ENCODE peak calls at places on chromosomes 16 and 17, in eight cellular contexts. O is tibial nerve, E is AG04450, Z is upper lobe of right lung, Q is A549, U is cardiac muscle cell, Y is H1, B is MM.1S. F is an unnamed sample.

GRCh38 chr17:62891659-62892058 is 74.4 kb upstream of the TANC2 start:
- DNase-seq in O (no peak), U (no peak), Y (no peak), E (no peak), Q (no peak), B (no peak), Z (no peak), F (no peak)

GRCh38 chr17:31515226-31515759 is 123.8 kb downstream of the RAB11FIP4 start:
- DNase-seq in O (no peak), Y (no peak), Q (no peak), Z (no peak), E (no peak), B (no peak), U (no peak), F (no peak)

GRCh38 chr16:73060948-73061495 is 13.1 kb upstream of the ZFHX3 start:
- DNase-seq in O (no peak), Y (no peak), Z (no peak), B (no peak), Q (no peak), E (no peak), U (no peak), F (no peak)

GRCh38 chr17:57985675-57985974 is 2.4 kb downstream of the VEZF1 start:
- DNase-seq in B (no peak), Z (no peak), Y (no peak), Q (peak; percentile 56), U (no peak), O (no peak), E (no peak), F (no peak)

GRCh38 chr17:32523827-32524552 is 37.2 kb downstream of the CDK5R1 start:
- DNase-seq in B (peak; percentile 65), U (no peak), Y (no peak), Z (no peak), Q (no peak), E (no peak), O (no peak), F (no peak)

GRCh38 chr16:27761816-27762215 is 211.9 kb downstream of the KATNIP start:
- DNase-seq in Q (no peak), B (no peak), O (no peak), U (no peak), Z (no peak), E (no peak), Y (no peak), F (no peak)

GRCh38 chr16:70349783-70350182 is 3.1 kb downstream of the DDX19A start:
- DNase-seq in O (no peak), B (no peak), Z (no peak), Y (no peak), U (no peak), E (no peak), Q (no peak), F (no peak)

GRCh38 chr17:78884148-78884870 is 18.7 kb downstream of the CEP295NL start:
- DNase-seq in B (no peak), O (no peak), U (no peak), Z (no peak), Y (no peak), E (no peak), Q (no peak), F (no peak)

GRCh38 chr17:74295625-74296547 is 21.9 kb downstream of the DNAI2 start:
- DNase-seq in Y (no peak), Z (no peak), O (no peak), Q (no peak), U (no peak), E (no peak), B (no peak), F (no peak)

GRCh38 chr16:19717319-19717718 is 708 bp downstream of the KNOP1 start:
- DNase-seq in Q (peak; percentile 35), E (no peak), U (no peak), Z (no peak), Y (no peak), B (peak; percentile 22), O (no peak), F (no peak)

GRCh38 chr17:58621174-58621573 is 70.7 kb downstream of the TEX14 start:
- DNase-seq in E (no peak), B (peak; percentile 97), U (no peak), Z (no peak), Y (no peak), O (no peak), Q (no peak), F (no peak)

GRCh38 chr17:55641559-55642160 is 81.0 kb downstream of the TMEM100 start:
- DNase-seq in Y (peak; percentile 33), E (peak; percentile 48), B (peak; percentile 45), Z (peak; percentile 74), U (peak; percentile 88), O (peak; percentile 78), Q (peak; percentile 20), F (no peak)

GRCh38 chr17:77888242-77889134 is 70.0 kb upstream of the TNRC6C start:
- DNase-seq in O (no peak), Y (no peak), Q (no peak), E (no peak), Z (peak; percentile 4), U (no peak), B (no peak), F (peak; percentile 31)

GRCh38 chr17:57603541-57603940 is 141.6 kb downstream of the CCDC182 start:
- DNase-seq in O (no peak), E (no peak), Z (no peak), B (peak; percentile 30), Y (no peak), U (no peak), Q (no peak), F (no peak)

GRCh38 chr17:82338858-82339633 is 5.5 kb upstream of the SECTM1 start:
- DNase-seq in U (no peak), Z (no peak), E (peak; percentile 30), B (no peak), Y (no peak), Q (peak; percentile 94), O (peak; percentile 38), F (peak; percentile 77)

GRCh38 chr17:33674685-33675084 is 381.6 kb upstream of the ASIC2 start:
- DNase-seq in Z (no peak), O (peak; percentile 68), U (peak; percentile 68), Y (peak; percentile 17), B (peak; percentile 79), Q (peak; percentile 61), E (peak; percentile 2), F (no peak)

GRCh38 chr16:3112058-3112880 is at the start of gene ZNF205:
- DNase-seq in E (no peak), Q (peak; percentile 94), U (peak; percentile 77), Y (no peak), Z (peak; percentile 90), B (no peak), O (peak; percentile 67), F (peak; percentile 82)

GRCh38 chr17:6780001-6780400 is 4.0 kb downstream of the FBXO39 start:
- DNase-seq in Q (no peak), B (no peak), E (no peak), O (no peak), Y (no peak), U (no peak), Z (no peak), F (no peak)

GRCh38 chr17:64327201-64327930 is 63.3 kb downstream of the PECAM1 start:
- DNase-seq in O (no peak), Z (no peak), Q (no peak), Y (no peak), E (no peak), U (no peak), B (no peak), F (no peak)

GRCh38 chr16:88649195-88649923 is 1.5 kb downstream of the CYBA start:
- DNase-seq in Q (no peak), Y (no peak), U (no peak), Z (peak; percentile 65), E (no peak), B (no peak), O (no peak), F (peak; percentile 50)

GRCh38 chr17:14067347-14067746 is 2.0 kb upstream of the COX10 start:
- DNase-seq in Q (no peak), Y (no peak), Z (no peak), U (no peak), E (no peak), B (no peak), O (no peak), F (no peak)

GRCh38 chr17:48908853-48909394 is 717 bp downstream of the UBE2Z start:
- DNase-seq in E (peak; percentile 65), B (peak; percentile 54), U (peak; percentile 95), Y (peak; percentile 88), O (peak; percentile 49), Z (peak; percentile 89), Q (peak; percentile 91), F (peak; percentile 87)

GRCh38 chr17:75773121-75773807 is 8.3 kb upstream of the GALK1 start:
- DNase-seq in B (no peak), Y (no peak), Z (peak; percentile 65), Q (no peak), O (no peak), E (no peak), U (no peak), F (no peak)

GRCh38 chr17:10421211-10421610 is 539 bp downstream of the MYH8 start:
- DNase-seq in U (no peak), Q (no peak), Z (no peak), B (no peak), Y (no peak), O (no peak), E (no peak), F (no peak)
- H3K27ac ChIP-seq in U (no peak overlapping the region), Q (no peak overlapping the region), Z (no peak overlapping the region), B (no peak overlapping the region), Y (no peak overlapping the region), O (no peak overlapping the region), E (no peak overlapping the region), F (no peak overlapping the region)

DNA sequence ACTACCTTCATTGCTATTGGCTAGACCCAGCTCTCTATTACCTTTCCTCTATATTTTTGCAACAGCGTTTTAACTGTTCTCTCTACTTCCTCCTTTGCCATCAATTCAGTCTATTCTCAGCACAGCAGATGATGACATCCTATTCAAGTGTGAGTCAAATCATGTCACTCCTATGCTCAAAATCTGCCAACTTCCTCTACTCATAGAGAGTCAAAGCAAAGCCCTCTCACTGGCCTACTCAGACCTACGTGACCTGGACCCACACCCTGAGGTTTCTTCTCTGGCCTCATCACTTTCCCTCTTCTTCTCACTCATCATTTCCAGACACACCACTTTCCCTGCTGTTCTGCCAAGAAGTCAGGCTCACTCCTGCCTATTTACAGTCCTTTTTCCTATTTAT is 289.0 kb upstream of the AXIN2 start:
- DNase-seq in O (no peak), Y (no peak), U (no peak), Q (no peak), E (no peak), Z (no peak), B (no peak), F (no peak)
- H3K9me3 ChIP-seq in O (no peaks in the 10 kb centered on the region), Y (no peaks in the 10 kb centered on the region), U (no peaks in the 10 kb centered on the region), Q (no peaks in the 10 kb centered on the region), E (no peaks in the 10 kb centered on the region), Z (no peaks in the 10 kb centered on the region), B (no peaks in the 10 kb centered on the region), F (no peaks in the 10 kb centered on the region)

GRCh38 chr16:10296956-10297340 is 88.9 kb upstream of the ATF7IP2 start:
- DNase-seq in B (no peak), O (no peak), E (no peak), U (no peak), Z (no peak), Q (no peak), Y (no peak), F (no peak)

GRCh38 chr16:10298416-10298815 is 87.4 kb upstream of the ATF7IP2 start:
- DNase-seq in Q (no peak), B (no peak), E (no peak), Y (no peak), Z (no peak), U (no peak), O (no peak), F (no peak)

GRCh38 chr16:10297341-10298006 is 88.4 kb upstream of the ATF7IP2 start:
- DNase-seq in U (no peak), Q (no peak), O (peak; percentile 11), Z (no peak), E (no peak), Y (no peak), B (peak; percentile 85), F (no peak)
- H3K27ac ChIP-seq in U (no peak overlapping the region), Q (no peak overlapping the region), O (peak overlapping the region; percentile 70), Z (no peak overlapping the region), E (no peak overlapping the region), Y (no peak overlapping the region), B (peak overlapping the region; percentile 82), F (no peak overlapping the region)

GRCh38 chr16:35186045-35186759 is 1726.8 kb downstream of the TP53TG3F start:
- DNase-seq in Q (no peak), U (no peak), B (no peak), Z (no peak), O (no peak), Y (no peak), E (no peak), F (no peak)
- H3K9me3 ChIP-seq in Q (no peaks in the 10 kb centered on the region), U (peaks cover 4% of the 10 kb centered on the region), B (no peaks in the 10 kb centered on the region), Z (no peaks in the 10 kb centered on the region), O (peaks cover 39% of the 10 kb centered on the region), Y (peaks cover 74% of the 10 kb centered on the region), E (peaks cover 71% of the 10 kb centered on the region), F (no peaks in the 10 kb centered on the region)